ENCODE peak calls at places on chromosomes 13 and 19, in four cellular contexts. L, G, Y and N are unnamed samples.

GRCh38 chr19:55600336-55601028 is 394 bp downstream of the ZNF524 start:
- DNase-seq in L (peak; percentile 69), Y (no peak), G (peak; percentile 88), N (peak; percentile 89)

GRCh38 chr19:47110521-47111080 is 3.0 kb downstream of the ZC3H4 start:
- DNase-seq in Y (no peak), G (peak; percentile 60), L (no peak), N (no peak)

GRCh38 chr13:51148952-51149573 is 38.0 kb upstream of the C13orf42 start:
- DNase-seq in G (peak; percentile 47), Y (no peak), L (peak; percentile 72), N (peak; percentile 36)

GRCh38 chr19:16070366-16070990 is 5.8 kb upstream of the TPM4 start:
- DNase-seq in G (no peak), Y (peak; percentile 63), L (no peak), N (no peak)

GRCh38 chr13:109400192-109400591 is 386.2 kb downstream of the IRS2 start:
- DNase-seq in Y (no peak), G (no peak), L (no peak), N (no peak)

GRCh38 chr19:4557971-4558941 is 1.2 kb downstream of the SEMA6B start:
- DNase-seq in Y (no peak), G (no peak), L (no peak), N (peak; percentile 79)

GRCh38 chr19:39188960-39189359 is 7.8 kb upstream of the NCCRP1 start:
- DNase-seq in L (no peak), G (no peak), Y (no peak), N (no peak)

GRCh38 chr19:40416918-40417713 is 3.9 kb upstream of the PRX start:
- DNase-seq in L (no peak), Y (no peak), G (peak; percentile 36), N (no peak)

GRCh38 chr19:44663996-44664395 is 7.3 kb upstream of the CEACAM19 start:
- DNase-seq in Y (no peak), G (no peak), L (no peak), N (no peak)

GRCh38 chr13:74221752-74222151 is 87.5 kb upstream of the KLF12 start:
- DNase-seq in G (no peak), L (no peak), Y (no peak), N (no peak)

GRCh38 chr19:16338470-16339360 is 14.1 kb downstream of the KLF2 start:
- DNase-seq in G (no peak), Y (peak; percentile 36), L (peak; percentile 94), N (no peak)

GRCh38 chr13:25660996-25661395 is 289.2 kb downstream of the ATP8A2 start:
- DNase-seq in Y (no peak), G (no peak), L (no peak), N (no peak)

GRCh38 chr13:41075034-41075433 is 13.7 kb downstream of the WBP4 start:
- DNase-seq in Y (no peak), L (peak; percentile 37), G (no peak), N (no peak)

GRCh38 chr13:44904982-44905381 is 84.3 kb downstream of the NUFIP1 start:
- DNase-seq in G (no peak), Y (no peak), L (peak; percentile 98), N (no peak)

GRCh38 chr13:63208811-63209210 is 1793.2 kb upstream of the PCDH20 start:
- DNase-seq in G (no peak), L (peak; percentile 50), Y (no peak), N (no peak)

GRCh38 chr13:95660981-95661581 is 15.9 kb upstream of the DNAJC3 start:
- DNase-seq in L (peak; percentile 53), G (peak; percentile 51), Y (no peak), N (no peak)

GRCh38 chr19:29505034-29505824 is 20.6 kb upstream of the VSTM2B start:
- DNase-seq in Y (no peak), G (no peak), L (no peak), N (peak; percentile 3)

GRCh38 chr19:6891761-6892385 is 4.5 kb downstream of the ADGRE1 start:
- DNase-seq in G (no peak), L (no peak), Y (no peak), N (no peak)

GRCh38 chr13:51666839-51667238 is 82.6 kb downstream of the WDFY2 start:
- DNase-seq in Y (no peak), G (no peak), L (no peak), N (no peak)